ENCODE peak calls at places on chromosome 5, in seven cellular contexts. One of them, this sample, is unnamed.

GRCh38 chr5:128920345-128921215 is 44.7 kb upstream of the SLC27A6 start:
- DNase-seq in HepG2: no peak
- DNase-seq in GM12878: no peak
- DNase-seq in H1: no peak
- DNase-seq in SK-N-SH: no peak
- DNase-seq in K562: no peak
- DNase-seq in HCT116: peak
- DNase-seq in this sample: no peak

GRCh38 chr5:120304653-120305052 is 159.4 kb upstream of the PRR16 start:
- DNase-seq in HepG2: no peak
- DNase-seq in GM12878: no peak
- DNase-seq in H1: no peak
- DNase-seq in SK-N-SH: no peak
- DNase-seq in K562: peak
- DNase-seq in HCT116: no peak
- DNase-seq in this sample: no peak

GRCh38 chr5:172708183-172708505 is 62.9 kb downstream of the DUSP1 start:
- DNase-seq in HepG2: no peak
- DNase-seq in GM12878: no peak
- DNase-seq in H1: no peak
- DNase-seq in SK-N-SH: no peak
- DNase-seq in K562: no peak
- DNase-seq in HCT116: no peak
- DNase-seq in this sample: no peak

GRCh38 chr5:14114615-14115251 is 28.4 kb upstream of the TRIO start:
- DNase-seq in HepG2: no peak
- DNase-seq in GM12878: no peak
- DNase-seq in H1: no peak
- DNase-seq in SK-N-SH: no peak
- DNase-seq in K562: no peak
- DNase-seq in HCT116: no peak
- DNase-seq in this sample: no peak

GRCh38 chr5:119255571-119256356 is 100.1 kb upstream of the TNFAIP8 start:
- DNase-seq in HepG2: peak
- DNase-seq in GM12878: no peak
- DNase-seq in H1: peak
- DNase-seq in SK-N-SH: no peak
- DNase-seq in K562: peak
- DNase-seq in HCT116: peak
- DNase-seq in this sample: no peak

GRCh38 chr5:107463731-107464130 is 207.0 kb downstream of the EFNA5 start:
- DNase-seq in HepG2: no peak
- DNase-seq in GM12878: no peak
- DNase-seq in H1: no peak
- DNase-seq in SK-N-SH: no peak
- DNase-seq in K562: no peak
- DNase-seq in HCT116: no peak
- DNase-seq in this sample: no peak

GRCh38 chr5:168843277-168843997 is 264.3 kb upstream of the PANK3 start:
- DNase-seq in HepG2: no peak
- DNase-seq in GM12878: no peak
- DNase-seq in H1: no peak
- DNase-seq in SK-N-SH: no peak
- DNase-seq in K562: no peak
- DNase-seq in HCT116: no peak
- DNase-seq in this sample: no peak

GRCh38 chr5:80933061-80933460 is 27.1 kb upstream of the RASGRF2 start:
- DNase-seq in HepG2: no peak
- DNase-seq in GM12878: no peak
- DNase-seq in H1: no peak
- DNase-seq in SK-N-SH: no peak
- DNase-seq in K562: no peak
- DNase-seq in HCT116: no peak
- DNase-seq in this sample: no peak

GRCh38 chr5:179375236-179375685 is 30.0 kb upstream of the ADAMTS2 start:
- DNase-seq in HepG2: no peak
- DNase-seq in GM12878: no peak
- DNase-seq in H1: no peak
- DNase-seq in SK-N-SH: peak
- DNase-seq in K562: no peak
- DNase-seq in HCT116: no peak
- DNase-seq in this sample: no peak

GRCh38 chr5:135642179-135642505 is 63.4 kb upstream of the CXCL14 start:
- DNase-seq in HepG2: no peak
- DNase-seq in GM12878: no peak
- DNase-seq in H1: peak
- DNase-seq in SK-N-SH: no peak
- DNase-seq in K562: no peak
- DNase-seq in HCT116: no peak
- DNase-seq in this sample: no peak

GRCh38 chr5:174259691-174260420 is 214.3 kb downstream of the NSG2 start:
- DNase-seq in HepG2: no peak
- DNase-seq in GM12878: no peak
- DNase-seq in H1: no peak
- DNase-seq in SK-N-SH: no peak
- DNase-seq in K562: no peak
- DNase-seq in HCT116: no peak
- DNase-seq in this sample: no peak

GRCh38 chr5:35855221-35855620 is 1.5 kb upstream of the IL7R start:
- DNase-seq in HepG2: no peak
- DNase-seq in GM12878: no peak
- DNase-seq in H1: no peak
- DNase-seq in SK-N-SH: no peak
- DNase-seq in K562: no peak
- DNase-seq in HCT116: no peak
- DNase-seq in this sample: no peak

GRCh38 chr5:81020478-81021167 is 60.5 kb downstream of the RASGRF2 start:
- DNase-seq in HepG2: no peak
- DNase-seq in GM12878: no peak
- DNase-seq in H1: no peak
- DNase-seq in SK-N-SH: no peak
- DNase-seq in K562: no peak
- DNase-seq in HCT116: no peak
- DNase-seq in this sample: peak

GRCh38 chr5:82217917-82218316 is 60.2 kb downstream of the RPS23 start:
- DNase-seq in HepG2: no peak
- DNase-seq in GM12878: no peak
- DNase-seq in H1: no peak
- DNase-seq in SK-N-SH: no peak
- DNase-seq in K562: no peak
- DNase-seq in HCT116: no peak
- DNase-seq in this sample: no peak

GRCh38 chr5:9324348-9325056 is 221.4 kb downstream of the SEMA5A start:
- DNase-seq in HepG2: no peak
- DNase-seq in GM12878: no peak
- DNase-seq in H1: no peak
- DNase-seq in SK-N-SH: no peak
- DNase-seq in K562: no peak
- DNase-seq in HCT116: no peak
- DNase-seq in this sample: no peak

DNA sequence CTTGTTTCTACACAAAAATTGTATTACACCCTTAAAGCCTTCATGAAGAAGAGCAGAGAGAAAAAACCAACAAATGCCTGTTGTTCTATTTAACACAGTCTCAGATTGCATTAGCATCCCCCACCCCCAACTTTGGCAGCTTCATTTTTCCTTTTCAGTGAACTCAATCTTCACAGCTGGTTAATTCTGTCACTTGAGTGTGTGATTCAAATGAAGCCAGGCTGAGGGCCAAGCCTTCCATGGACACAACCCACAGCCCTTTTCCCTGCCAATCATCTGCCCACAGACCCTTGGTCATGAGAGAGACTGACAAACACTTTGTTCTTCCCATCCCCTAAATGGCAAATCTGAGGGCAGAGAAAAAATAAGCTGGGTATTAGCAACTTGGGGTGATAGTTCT is 217.5 kb upstream of the NMUR2 start:
- DNase-seq in HepG2: no peak
- DNase-seq in GM12878: no peak
- DNase-seq in H1: no peak
- DNase-seq in SK-N-SH: no peak
- DNase-seq in K562: no peak
- DNase-seq in HCT116: no peak
- DNase-seq in this sample: no peak
- TF ChIP-seq JUND in HepG2: no peak
- TF ChIP-seq JUND in GM12878: no peak
- TF ChIP-seq JUND in H1: no peak
- TF ChIP-seq JUND in SK-N-SH: no peak
- TF ChIP-seq JUND in K562: no peak
- TF ChIP-seq JUND in HCT116: no peak
- TF ChIP-seq JUND in this sample: no peak

DNA sequence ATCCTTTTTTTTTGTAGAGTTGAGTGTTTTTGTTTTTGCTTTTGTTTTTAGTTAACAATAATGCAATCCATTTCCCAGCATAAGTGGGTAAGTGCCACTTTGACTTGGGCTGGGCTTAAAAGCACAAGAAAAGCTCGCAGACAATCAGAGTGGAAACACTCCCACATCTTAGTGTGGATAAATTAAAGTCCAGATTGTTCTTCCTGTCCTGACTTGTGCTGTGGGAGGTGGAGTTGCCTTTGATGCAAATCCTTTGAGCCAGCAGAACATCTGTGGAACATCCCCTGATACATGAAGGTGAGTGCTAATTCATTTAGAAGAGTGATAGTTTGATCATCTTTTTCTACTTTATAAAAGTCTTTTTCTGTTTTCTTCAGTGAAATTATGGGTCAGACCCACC is 2.1 kb downstream of the IL31RA start:
- DNase-seq in HepG2: no peak
- DNase-seq in GM12878: no peak
- DNase-seq in H1: no peak
- DNase-seq in SK-N-SH: no peak
- DNase-seq in K562: no peak
- DNase-seq in HCT116: no peak
- DNase-seq in this sample: no peak
- TF ChIP-seq JUND in HepG2: no peak
- TF ChIP-seq JUND in GM12878: no peak
- TF ChIP-seq JUND in H1: no peak
- TF ChIP-seq JUND in SK-N-SH: no peak
- TF ChIP-seq JUND in K562: no peak
- TF ChIP-seq JUND in HCT116: no peak
- TF ChIP-seq JUND in this sample: no peak

GRCh38 chr5:178307266-178308045 is 74.9 kb upstream of the PHYKPL start:
- DNase-seq in HepG2: no peak
- DNase-seq in GM12878: no peak
- DNase-seq in H1: no peak
- DNase-seq in SK-N-SH: no peak
- DNase-seq in K562: no peak
- DNase-seq in HCT116: no peak
- DNase-seq in this sample: no peak

GRCh38 chr5:178306430-178307225 is 74.0 kb upstream of the PHYKPL start:
- DNase-seq in HepG2: no peak
- DNase-seq in GM12878: no peak
- DNase-seq in H1: no peak
- DNase-seq in SK-N-SH: no peak
- DNase-seq in K562: no peak
- DNase-seq in HCT116: no peak
- DNase-seq in this sample: no peak

GRCh38 chr5:178310130-178310865 is 77.7 kb upstream of the PHYKPL start:
- DNase-seq in HepG2: no peak
- DNase-seq in GM12878: no peak
- DNase-seq in H1: no peak
- DNase-seq in SK-N-SH: peak
- DNase-seq in K562: no peak
- DNase-seq in HCT116: no peak
- DNase-seq in this sample: no peak

GRCh38 chr5:178308541-178309092 is 76.0 kb upstream of the PHYKPL start:
- DNase-seq in HepG2: no peak
- DNase-seq in GM12878: no peak
- DNase-seq in H1: no peak
- DNase-seq in SK-N-SH: no peak
- DNase-seq in K562: no peak
- DNase-seq in HCT116: no peak
- DNase-seq in this sample: no peak

DNA sequence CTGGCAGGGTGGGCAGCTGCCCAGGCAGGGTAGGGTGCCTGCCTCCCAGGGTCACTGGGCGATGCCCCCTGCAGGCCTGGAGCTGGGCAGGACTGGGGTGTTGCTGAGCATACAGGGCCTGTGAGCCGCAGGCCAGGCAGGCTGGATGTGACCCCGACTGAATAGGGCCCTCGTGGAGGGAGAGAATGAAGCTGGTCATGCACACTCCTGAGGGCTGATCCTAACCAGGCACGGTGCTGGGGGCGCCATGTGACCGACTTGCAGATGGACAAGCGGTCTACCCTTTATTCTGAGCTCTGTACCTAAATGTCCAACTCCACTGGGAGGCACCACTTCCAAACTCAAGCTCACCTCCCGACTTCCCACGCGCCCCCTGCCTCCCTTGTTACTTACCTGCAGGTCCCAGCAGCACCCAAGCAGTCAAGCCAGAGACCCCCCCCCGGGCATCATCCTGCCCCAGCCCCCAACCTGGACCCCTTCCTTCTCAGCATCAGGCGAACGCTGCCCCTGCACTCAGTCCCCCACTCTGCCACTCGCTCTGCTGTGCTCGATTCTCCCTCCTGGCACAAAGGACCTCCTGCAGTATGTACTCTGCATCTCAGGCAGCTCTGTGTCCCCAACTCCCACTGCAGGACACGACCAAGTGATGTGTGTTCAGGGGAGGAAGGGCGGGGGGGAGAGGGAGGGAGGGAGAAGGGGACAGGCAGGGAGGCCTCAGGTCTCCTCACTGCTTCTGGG is 76.8 kb upstream of the PHYKPL start:
- DNase-seq in HepG2: no peak
- DNase-seq in GM12878: no peak
- DNase-seq in H1: no peak
- DNase-seq in SK-N-SH: no peak
- DNase-seq in K562: peak
- DNase-seq in HCT116: no peak
- DNase-seq in this sample: peak
- TF ChIP-seq JUND in HepG2: no peak
- TF ChIP-seq JUND in GM12878: no peak
- TF ChIP-seq JUND in H1: no peak
- TF ChIP-seq JUND in SK-N-SH: no peak
- TF ChIP-seq JUND in K562: no peak
- TF ChIP-seq JUND in HCT116: no peak
- TF ChIP-seq JUND in this sample: no peak

GRCh38 chr5:16567365-16567764 is 49.4 kb downstream of the RETREG1 start:
- DNase-seq in HepG2: no peak
- DNase-seq in GM12878: no peak
- DNase-seq in H1: no peak
- DNase-seq in SK-N-SH: no peak
- DNase-seq in K562: no peak
- DNase-seq in HCT116: no peak
- DNase-seq in this sample: no peak

GRCh38 chr5:16565118-16565517 is 51.7 kb downstream of the RETREG1 start:
- DNase-seq in HepG2: no peak
- DNase-seq in GM12878: no peak
- DNase-seq in H1: no peak
- DNase-seq in SK-N-SH: no peak
- DNase-seq in K562: no peak
- DNase-seq in HCT116: no peak
- DNase-seq in this sample: no peak

GRCh38 chr5:16572289-16573015 is 44.3 kb downstream of the RETREG1 start:
- DNase-seq in HepG2: no peak
- DNase-seq in GM12878: no peak
- DNase-seq in H1: no peak
- DNase-seq in SK-N-SH: no peak
- DNase-seq in K562: no peak
- DNase-seq in HCT116: no peak
- DNase-seq in this sample: no peak

GRCh38 chr5:16570121-16570815 is 46.5 kb downstream of the RETREG1 start:
- DNase-seq in HepG2: no peak
- DNase-seq in GM12878: no peak
- DNase-seq in H1: no peak
- DNase-seq in SK-N-SH: peak
- DNase-seq in K562: no peak
- DNase-seq in HCT116: no peak
- DNase-seq in this sample: no peak

GRCh38 chr5:16568875-16569580 is 47.8 kb downstream of the RETREG1 start:
- DNase-seq in HepG2: no peak
- DNase-seq in GM12878: no peak
- DNase-seq in H1: no peak
- DNase-seq in SK-N-SH: peak
- DNase-seq in K562: no peak
- DNase-seq in HCT116: no peak
- DNase-seq in this sample: no peak
- TF ChIP-seq JUND in HepG2: no peak
- TF ChIP-seq JUND in GM12878: no peak
- TF ChIP-seq JUND in H1: no peak
- TF ChIP-seq JUND in SK-N-SH: peak
- TF ChIP-seq JUND in K562: no peak
- TF ChIP-seq JUND in HCT116: no peak
- TF ChIP-seq JUND in this sample: no peak

This sample was measured in T47D.